ENCODE peak calls at places on chromosomes 7 and 10, in eight cellular contexts. One of them, this sample, is unnamed.

GRCh38 chr10:43210556-43210955 is 56.3 kb downstream of the RASGEF1A start:
- DNase-seq in ascending aorta: peak; percentile 7
- DNase-seq in thyroid gland: no peak
- DNase-seq in adrenal gland: no peak
- DNase-seq in stomach: no peak
- DNase-seq in suprapubic skin: peak; percentile 37
- DNase-seq in WERI-Rb-1: peak; percentile 5
- DNase-seq in effector memory CD4-positive, alpha-beta T cell: no peak
- DNase-seq in this sample: peak; percentile 6

GRCh38 chr10:7513455-7513854 is 102.6 kb upstream of the SFMBT2 start:
- DNase-seq in ascending aorta: no peak
- DNase-seq in thyroid gland: no peak
- DNase-seq in adrenal gland: no peak
- DNase-seq in stomach: no peak
- DNase-seq in suprapubic skin: no peak
- DNase-seq in WERI-Rb-1: no peak
- DNase-seq in effector memory CD4-positive, alpha-beta T cell: no peak
- DNase-seq in this sample: no peak

GRCh38 chr10:12921163-12921562 is 80.3 kb downstream of the CCDC3 start:
- DNase-seq in ascending aorta: no peak
- DNase-seq in thyroid gland: no peak
- DNase-seq in adrenal gland: peak; percentile 36
- DNase-seq in stomach: no peak
- DNase-seq in suprapubic skin: no peak
- DNase-seq in WERI-Rb-1: no peak
- DNase-seq in effector memory CD4-positive, alpha-beta T cell: no peak
- DNase-seq in this sample: no peak

GRCh38 chr10:49300140-49300974 is 1.4 kb downstream of the C10orf71 start:
- DNase-seq in ascending aorta: no peak
- DNase-seq in thyroid gland: no peak
- DNase-seq in adrenal gland: peak; percentile 24
- DNase-seq in stomach: no peak
- DNase-seq in suprapubic skin: no peak
- DNase-seq in WERI-Rb-1: no peak
- DNase-seq in effector memory CD4-positive, alpha-beta T cell: no peak
- DNase-seq in this sample: no peak

GRCh38 chr7:128830231-128831177 is at the start of gene FLNC:
- DNase-seq in ascending aorta: no peak
- DNase-seq in thyroid gland: peak; percentile 41
- DNase-seq in adrenal gland: peak; percentile 53
- DNase-seq in stomach: peak; percentile 50
- DNase-seq in suprapubic skin: peak; percentile 77
- DNase-seq in WERI-Rb-1: no peak
- DNase-seq in effector memory CD4-positive, alpha-beta T cell: peak; percentile 4
- DNase-seq in this sample: no peak

GRCh38 chr7:111958431-111958830 is 247.8 kb downstream of the DOCK4 start:
- DNase-seq in ascending aorta: no peak
- DNase-seq in thyroid gland: no peak
- DNase-seq in adrenal gland: no peak
- DNase-seq in stomach: no peak
- DNase-seq in suprapubic skin: no peak
- DNase-seq in WERI-Rb-1: no peak
- DNase-seq in effector memory CD4-positive, alpha-beta T cell: no peak
- DNase-seq in this sample: no peak

GRCh38 chr10:68184546-68184945 is 47.4 kb downstream of the ATOH7 start:
- DNase-seq in ascending aorta: no peak
- DNase-seq in thyroid gland: no peak
- DNase-seq in adrenal gland: peak; percentile 33
- DNase-seq in stomach: no peak
- DNase-seq in suprapubic skin: no peak
- DNase-seq in WERI-Rb-1: no peak
- DNase-seq in effector memory CD4-positive, alpha-beta T cell: no peak
- DNase-seq in this sample: no peak

GRCh38 chr7:101731502-101732084 is 85.8 kb upstream of the CUX1 start:
- DNase-seq in ascending aorta: no peak
- DNase-seq in thyroid gland: peak; percentile 79
- DNase-seq in adrenal gland: no peak
- DNase-seq in stomach: no peak
- DNase-seq in suprapubic skin: no peak
- DNase-seq in WERI-Rb-1: peak; percentile 48
- DNase-seq in effector memory CD4-positive, alpha-beta T cell: no peak
- DNase-seq in this sample: no peak

GRCh38 chr7:17472518-17472917 is 174.1 kb downstream of the AHR start:
- DNase-seq in ascending aorta: no peak
- DNase-seq in thyroid gland: peak; percentile 25
- DNase-seq in adrenal gland: no peak
- DNase-seq in stomach: no peak
- DNase-seq in suprapubic skin: no peak
- DNase-seq in WERI-Rb-1: no peak
- DNase-seq in effector memory CD4-positive, alpha-beta T cell: no peak
- DNase-seq in this sample: no peak

GRCh38 chr10:52232561-52233350 is 81.3 kb upstream of the DKK1 start:
- DNase-seq in ascending aorta: no peak
- DNase-seq in thyroid gland: no peak
- DNase-seq in adrenal gland: no peak
- DNase-seq in stomach: no peak
- DNase-seq in suprapubic skin: no peak
- DNase-seq in WERI-Rb-1: no peak
- DNase-seq in effector memory CD4-positive, alpha-beta T cell: no peak
- DNase-seq in this sample: no peak

GRCh38 chr10:111206521-111206920 is 129.7 kb downstream of the ADRA2A start:
- DNase-seq in ascending aorta: no peak
- DNase-seq in thyroid gland: no peak
- DNase-seq in adrenal gland: no peak
- DNase-seq in stomach: no peak
- DNase-seq in suprapubic skin: no peak
- DNase-seq in WERI-Rb-1: no peak
- DNase-seq in effector memory CD4-positive, alpha-beta T cell: no peak
- DNase-seq in this sample: no peak

GRCh38 chr10:43045631-43046287 is 31.1 kb upstream of the RET start:
- DNase-seq in ascending aorta: no peak
- DNase-seq in thyroid gland: no peak
- DNase-seq in adrenal gland: no peak
- DNase-seq in stomach: peak; percentile 18
- DNase-seq in suprapubic skin: peak; percentile 43
- DNase-seq in WERI-Rb-1: no peak
- DNase-seq in effector memory CD4-positive, alpha-beta T cell: no peak
- DNase-seq in this sample: peak; percentile 4

GRCh38 chr7:32393861-32394260 is 96.3 kb downstream of the LSM5 start:
- DNase-seq in ascending aorta: no peak
- DNase-seq in thyroid gland: no peak
- DNase-seq in adrenal gland: no peak
- DNase-seq in stomach: no peak
- DNase-seq in suprapubic skin: no peak
- DNase-seq in WERI-Rb-1: no peak
- DNase-seq in effector memory CD4-positive, alpha-beta T cell: no peak
- DNase-seq in this sample: no peak

GRCh38 chr7:80640841-80641240 is 2.4 kb downstream of the CD36 start:
- DNase-seq in ascending aorta: no peak
- DNase-seq in thyroid gland: no peak
- DNase-seq in adrenal gland: no peak
- DNase-seq in stomach: no peak
- DNase-seq in suprapubic skin: no peak
- DNase-seq in WERI-Rb-1: no peak
- DNase-seq in effector memory CD4-positive, alpha-beta T cell: no peak
- DNase-seq in this sample: no peak

GRCh38 chr10:111113961-111114830 is 37.4 kb downstream of the ADRA2A start:
- DNase-seq in ascending aorta: no peak
- DNase-seq in thyroid gland: no peak
- DNase-seq in adrenal gland: no peak
- DNase-seq in stomach: peak; percentile 43
- DNase-seq in suprapubic skin: no peak
- DNase-seq in WERI-Rb-1: no peak
- DNase-seq in effector memory CD4-positive, alpha-beta T cell: no peak
- DNase-seq in this sample: no peak

GRCh38 chr10:31317652-31318381 is 1.2 kb upstream of the ZEB1 start:
- DNase-seq in ascending aorta: peak; percentile 61
- DNase-seq in thyroid gland: no peak
- DNase-seq in adrenal gland: no peak
- DNase-seq in stomach: peak; percentile 64
- DNase-seq in suprapubic skin: no peak
- DNase-seq in WERI-Rb-1: peak; percentile 42
- DNase-seq in effector memory CD4-positive, alpha-beta T cell: no peak
- DNase-seq in this sample: peak; percentile 69

GRCh38 chr10:96579133-96579532 is 7.7 kb downstream of the TM9SF3 start:
- DNase-seq in ascending aorta: no peak
- DNase-seq in thyroid gland: no peak
- DNase-seq in adrenal gland: no peak
- DNase-seq in stomach: no peak
- DNase-seq in suprapubic skin: no peak
- DNase-seq in WERI-Rb-1: no peak
- DNase-seq in effector memory CD4-positive, alpha-beta T cell: no peak
- DNase-seq in this sample: no peak

GRCh38 chr10:48429309-48429708 is 122.8 kb downstream of the MAPK8 start:
- DNase-seq in ascending aorta: no peak
- DNase-seq in thyroid gland: no peak
- DNase-seq in adrenal gland: no peak
- DNase-seq in stomach: no peak
- DNase-seq in suprapubic skin: no peak
- DNase-seq in WERI-Rb-1: no peak
- DNase-seq in effector memory CD4-positive, alpha-beta T cell: no peak
- DNase-seq in this sample: no peak

GRCh38 chr10:98170249-98171117 is 36.0 kb downstream of the R3HCC1L start:
- DNase-seq in ascending aorta: no peak
- DNase-seq in thyroid gland: peak; percentile 48
- DNase-seq in adrenal gland: peak; percentile 37
- DNase-seq in stomach: peak; percentile 44
- DNase-seq in suprapubic skin: no peak
- DNase-seq in WERI-Rb-1: peak; percentile 67
- DNase-seq in effector memory CD4-positive, alpha-beta T cell: no peak
- DNase-seq in this sample: no peak

GRCh38 chr7:119711104-119711503 is 561.9 kb upstream of the KCND2 start:
- DNase-seq in ascending aorta: no peak
- DNase-seq in thyroid gland: no peak
- DNase-seq in adrenal gland: no peak
- DNase-seq in stomach: no peak
- DNase-seq in suprapubic skin: no peak
- DNase-seq in WERI-Rb-1: no peak
- DNase-seq in effector memory CD4-positive, alpha-beta T cell: no peak
- DNase-seq in this sample: no peak

GRCh38 chr10:5538892-5539651 is 14.3 kb downstream of the CALML3 start:
- DNase-seq in ascending aorta: no peak
- DNase-seq in thyroid gland: peak; percentile 1
- DNase-seq in adrenal gland: no peak
- DNase-seq in stomach: no peak
- DNase-seq in suprapubic skin: peak; percentile 54
- DNase-seq in WERI-Rb-1: no peak
- DNase-seq in effector memory CD4-positive, alpha-beta T cell: no peak
- DNase-seq in this sample: no peak

GRCh38 chr7:43522406-43523156 is 60.3 kb upstream of the STK17A start:
- DNase-seq in ascending aorta: no peak
- DNase-seq in thyroid gland: no peak
- DNase-seq in adrenal gland: no peak
- DNase-seq in stomach: no peak
- DNase-seq in suprapubic skin: no peak
- DNase-seq in WERI-Rb-1: no peak
- DNase-seq in effector memory CD4-positive, alpha-beta T cell: no peak
- DNase-seq in this sample: no peak

GRCh38 chr10:120382360-120382759 is 74.7 kb upstream of the PLPP4 start:
- DNase-seq in ascending aorta: no peak
- DNase-seq in thyroid gland: no peak
- DNase-seq in adrenal gland: no peak
- DNase-seq in stomach: no peak
- DNase-seq in suprapubic skin: no peak
- DNase-seq in WERI-Rb-1: no peak
- DNase-seq in effector memory CD4-positive, alpha-beta T cell: no peak
- DNase-seq in this sample: no peak
- H3K9me3 ChIP-seq in ascending aorta: no peaks in the 10 kb centered on the region
- H3K9me3 ChIP-seq in thyroid gland: no peaks in the 10 kb centered on the region
- H3K9me3 ChIP-seq in adrenal gland: no peaks in the 10 kb centered on the region
- H3K9me3 ChIP-seq in stomach: no peaks in the 10 kb centered on the region
- H3K9me3 ChIP-seq in suprapubic skin: no peaks in the 10 kb centered on the region
- H3K9me3 ChIP-seq in WERI-Rb-1: no peaks in the 10 kb centered on the region
- H3K9me3 ChIP-seq in effector memory CD4-positive, alpha-beta T cell: no peaks in the 10 kb centered on the region
- H3K9me3 ChIP-seq in this sample: peaks cover 2% of the 10 kb centered on the region

GRCh38 chr7:98100088-98100487 is 6.6 kb upstream of the LMTK2 start:
- DNase-seq in ascending aorta: no peak
- DNase-seq in thyroid gland: no peak
- DNase-seq in adrenal gland: no peak
- DNase-seq in stomach: no peak
- DNase-seq in suprapubic skin: no peak
- DNase-seq in WERI-Rb-1: no peak
- DNase-seq in effector memory CD4-positive, alpha-beta T cell: no peak
- DNase-seq in this sample: no peak
- H3K9me3 ChIP-seq in ascending aorta: peaks cover 49% of the 10 kb centered on the region
- H3K9me3 ChIP-seq in thyroid gland: no peaks in the 10 kb centered on the region
- H3K9me3 ChIP-seq in adrenal gland: peaks cover 14% of the 10 kb centered on the region
- H3K9me3 ChIP-seq in stomach: peaks cover 22% of the 10 kb centered on the region
- H3K9me3 ChIP-seq in suprapubic skin: peaks cover 16% of the 10 kb centered on the region
- H3K9me3 ChIP-seq in WERI-Rb-1: peaks cover 20% of the 10 kb centered on the region
- H3K9me3 ChIP-seq in effector memory CD4-positive, alpha-beta T cell: peaks cover 4% of the 10 kb centered on the region
- H3K9me3 ChIP-seq in this sample: peaks cover 5% of the 10 kb centered on the region

GRCh38 chr10:59718246-59718645 is 8.6 kb upstream of the SLC16A9 start:
- DNase-seq in ascending aorta: no peak
- DNase-seq in thyroid gland: no peak
- DNase-seq in adrenal gland: no peak
- DNase-seq in stomach: no peak
- DNase-seq in suprapubic skin: no peak
- DNase-seq in WERI-Rb-1: peak; percentile 51
- DNase-seq in effector memory CD4-positive, alpha-beta T cell: no peak
- DNase-seq in this sample: no peak
- H3K9me3 ChIP-seq in ascending aorta: peaks cover 5% of the 10 kb centered on the region
- H3K9me3 ChIP-seq in thyroid gland: no peaks in the 10 kb centered on the region
- H3K9me3 ChIP-seq in adrenal gland: no peaks in the 10 kb centered on the region
- H3K9me3 ChIP-seq in stomach: no peaks in the 10 kb centered on the region
- H3K9me3 ChIP-seq in suprapubic skin: no peaks in the 10 kb centered on the region
- H3K9me3 ChIP-seq in WERI-Rb-1: peaks cover 5% of the 10 kb centered on the region
- H3K9me3 ChIP-seq in effector memory CD4-positive, alpha-beta T cell: no peaks in the 10 kb centered on the region
- H3K9me3 ChIP-seq in this sample: no peaks in the 10 kb centered on the region

GRCh38 chr7:83476501-83476900 is 172.4 kb downstream of the SEMA3E start:
- DNase-seq in ascending aorta: no peak
- DNase-seq in thyroid gland: no peak
- DNase-seq in adrenal gland: no peak
- DNase-seq in stomach: no peak
- DNase-seq in suprapubic skin: no peak
- DNase-seq in WERI-Rb-1: no peak
- DNase-seq in effector memory CD4-positive, alpha-beta T cell: no peak
- DNase-seq in this sample: no peak

GRCh38 chr7:83484266-83484665 is 164.7 kb downstream of the SEMA3E start:
- DNase-seq in ascending aorta: no peak
- DNase-seq in thyroid gland: no peak
- DNase-seq in adrenal gland: no peak
- DNase-seq in stomach: no peak
- DNase-seq in suprapubic skin: no peak
- DNase-seq in WERI-Rb-1: no peak
- DNase-seq in effector memory CD4-positive, alpha-beta T cell: no peak
- DNase-seq in this sample: no peak

GRCh38 chr7:83475403-83475802 is 173.5 kb downstream of the SEMA3E start:
- DNase-seq in ascending aorta: no peak
- DNase-seq in thyroid gland: no peak
- DNase-seq in adrenal gland: no peak
- DNase-seq in stomach: no peak
- DNase-seq in suprapubic skin: no peak
- DNase-seq in WERI-Rb-1: peak; percentile 25
- DNase-seq in effector memory CD4-positive, alpha-beta T cell: no peak
- DNase-seq in this sample: no peak

DNA sequence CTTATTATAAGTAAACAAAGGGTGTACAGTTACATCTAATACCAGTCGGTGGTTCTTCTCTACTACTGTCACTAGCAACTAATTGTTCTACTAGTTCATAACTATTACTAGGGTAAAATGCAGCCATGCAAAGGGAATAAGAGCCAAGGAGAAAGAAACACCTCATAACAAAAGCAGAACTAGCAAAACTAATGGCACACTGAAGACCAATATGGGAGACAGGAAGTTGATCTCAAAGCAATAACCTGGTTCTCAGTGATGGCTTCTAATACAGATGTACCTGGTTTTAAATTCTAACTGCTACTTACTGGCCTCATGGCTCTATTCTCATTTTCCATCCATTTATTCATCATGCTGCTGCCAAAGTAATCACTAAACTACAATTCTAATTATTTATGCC is 170.3 kb downstream of the SEMA3E start:
- DNase-seq in ascending aorta: no peak
- DNase-seq in thyroid gland: no peak
- DNase-seq in adrenal gland: no peak
- DNase-seq in stomach: no peak
- DNase-seq in suprapubic skin: no peak
- DNase-seq in WERI-Rb-1: no peak
- DNase-seq in effector memory CD4-positive, alpha-beta T cell: no peak
- DNase-seq in this sample: no peak
- H3K9me3 ChIP-seq in ascending aorta: no peaks in the 10 kb centered on the region
- H3K9me3 ChIP-seq in thyroid gland: no peaks in the 10 kb centered on the region
- H3K9me3 ChIP-seq in adrenal gland: no peaks in the 10 kb centered on the region
- H3K9me3 ChIP-seq in stomach: no peaks in the 10 kb centered on the region
- H3K9me3 ChIP-seq in suprapubic skin: no peaks in the 10 kb centered on the region
- H3K9me3 ChIP-seq in WERI-Rb-1: no peaks in the 10 kb centered on the region
- H3K9me3 ChIP-seq in effector memory CD4-positive, alpha-beta T cell: no peaks in the 10 kb centered on the region
- H3K9me3 ChIP-seq in this sample: no peaks in the 10 kb centered on the region

This sample was measured in T-helper 17 cell.